ENCODE peak calls at places on chromosome 6, in four cellular contexts. O is A549, M is GM12878, I is HepG2. L is an unnamed sample.

GRCh38 chr6:96522469-96523009 is 933 bp downstream of the UFL1 start:
- DNase-seq in O (no peak), M (no peak), I (peak), L (no peak)

GRCh38 chr6:79676785-79677736 is 45.9 kb downstream of the SH3BGRL2 start:
- DNase-seq in O (no peak), M (no peak), I (no peak), L (no peak)

GRCh38 chr6:4139272-4139671 is 3.9 kb upstream of the ECI2 start:
- DNase-seq in O (no peak), M (no peak), I (no peak), L (no peak)

GRCh38 chr6:17341117-17341805 is 52.1 kb upstream of the CAP2 start:
- DNase-seq in O (no peak), M (no peak), I (no peak), L (no peak)

GRCh38 chr6:36536873-36537547 is 10.3 kb downstream of the STK38 start:
- DNase-seq in O (no peak), M (no peak), I (no peak), L (no peak)

GRCh38 chr6:2108700-2109306 is 136.6 kb downstream of the GMDS start:
- DNase-seq in O (no peak), M (no peak), I (peak), L (no peak)

GRCh38 chr6:2792330-2792729 is 27.1 kb downstream of the WRNIP1 start:
- DNase-seq in O (no peak), M (no peak), I (no peak), L (no peak)

GRCh38 chr6:161319231-161319630 is 45.4 kb upstream of the AGPAT4 start:
- DNase-seq in O (no peak), M (no peak), I (no peak), L (no peak)

GRCh38 chr6:25113436-25113835 is 165.7 kb upstream of the CARMIL1 start:
- DNase-seq in O (no peak), M (no peak), I (no peak), L (no peak)

GRCh38 chr6:108608453-108609275 is 47.9 kb downstream of the FOXO3 start:
- DNase-seq in O (no peak), M (no peak), I (no peak), L (no peak)

GRCh38 chr6:100622907-100623692 is 158.4 kb upstream of the SIM1 start:
- DNase-seq in O (no peak), M (no peak), I (no peak), L (no peak)
- TF ChIP-seq POLR2AphosphoS2 in O (no peak), M (no peak), I (no peak), L (no peak)

GRCh38 chr6:139409026-139409425 is 34.6 kb upstream of the CITED2 start:
- DNase-seq in O (no peak), M (no peak), I (no peak), L (no peak)
- TF ChIP-seq POLR2AphosphoS2 in O (no peak), M (no peak), I (no peak), L (no peak)

DNA sequence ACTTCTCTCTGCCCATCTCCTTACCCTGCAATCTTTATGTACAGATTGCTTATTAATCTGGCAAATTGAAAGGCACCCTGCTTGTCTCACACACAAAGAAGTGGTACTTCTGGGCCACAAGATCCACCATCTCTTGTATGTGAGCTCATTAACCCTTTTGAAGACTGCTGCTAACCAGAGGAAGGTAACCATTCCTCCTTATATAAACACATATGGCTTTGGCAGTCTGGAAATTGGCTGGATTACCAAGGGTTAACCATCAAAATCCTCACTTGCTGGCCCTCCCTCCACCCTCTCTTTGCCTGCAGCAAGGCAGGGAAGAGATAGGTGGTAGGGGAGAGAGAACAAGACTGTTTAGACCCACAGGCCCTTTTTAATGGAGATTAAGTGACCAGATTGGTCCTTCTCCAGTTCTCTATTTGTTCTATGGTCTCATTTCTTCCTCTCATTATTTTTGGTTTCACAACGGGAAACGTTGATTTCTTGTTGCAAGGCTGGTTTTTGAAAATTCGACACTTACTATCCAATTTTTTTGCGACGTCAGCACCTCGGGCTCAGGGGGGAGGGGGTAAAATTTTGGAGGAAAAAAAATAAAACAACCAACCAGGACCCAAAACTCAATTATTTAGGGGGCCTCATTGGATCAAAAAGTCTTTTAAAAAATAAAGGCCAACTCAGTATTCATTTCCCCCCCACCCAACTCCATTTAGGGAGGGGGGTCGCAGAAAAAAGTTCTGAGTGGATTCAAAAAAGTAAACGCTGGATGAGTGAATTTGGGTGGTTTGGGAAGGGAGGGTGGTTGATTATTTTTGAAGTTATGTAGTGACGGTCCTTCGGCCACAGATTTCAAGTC is 859 bp downstream of the PPP1R10 start:
- DNase-seq in O (no peak), M (no peak), I (peak), L (peak)
- TF ChIP-seq POLR2AphosphoS2 in O (no peak), M (peak), I (peak), L (peak)

GRCh38 chr6:7086488-7086887 is 21.3 kb upstream of the RREB1 start:
- DNase-seq in O (no peak), M (peak), I (no peak), L (no peak)
- TF ChIP-seq POLR2AphosphoS2 in O (no peak), M (no peak), I (no peak), L (no peak)

GRCh38 chr6:67458265-67458664 is 1176.8 kb upstream of the ADGRB3 start:
- DNase-seq in O (no peak), M (no peak), I (no peak), L (peak)

DNA sequence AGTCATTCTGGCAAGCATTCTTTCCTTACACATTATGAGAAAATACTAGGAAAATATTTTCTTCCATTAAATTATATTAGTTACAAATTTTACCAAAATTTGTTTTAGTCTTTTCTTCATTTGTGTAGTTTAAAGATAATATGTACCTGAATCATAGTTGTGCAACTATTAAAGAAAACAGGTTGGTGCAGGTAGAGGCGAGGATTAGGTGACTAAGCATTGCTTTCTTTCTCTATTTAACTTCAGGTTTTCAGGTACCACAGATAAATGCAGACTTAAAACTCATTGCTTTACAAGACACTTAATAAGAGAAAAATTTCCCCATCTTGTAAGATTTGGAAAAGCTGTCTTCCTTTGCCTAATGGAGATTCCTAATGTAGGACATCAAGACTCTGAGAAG is 1175.5 kb upstream of the ADGRB3 start:
- DNase-seq in O (no peak), M (no peak), I (no peak), L (no peak)
- TF ChIP-seq POLR2AphosphoS2 in O (no peak), M (no peak), I (no peak), L (no peak)

GRCh38 chr6:159729598-159729997 is 2.3 kb downstream of the WTAP start:
- DNase-seq in O (no peak), M (peak), I (no peak), L (peak)
- TF ChIP-seq POLR2AphosphoS2 in O (no peak), M (no peak), I (no peak), L (no peak)

GRCh38 chr6:63643862-63644261 is 8.3 kb downstream of the PHF3 start:
- DNase-seq in O (no peak), M (no peak), I (no peak), L (no peak)
- TF ChIP-seq POLR2AphosphoS2 in O (no peak), M (no peak), I (no peak), L (no peak)

DNA sequence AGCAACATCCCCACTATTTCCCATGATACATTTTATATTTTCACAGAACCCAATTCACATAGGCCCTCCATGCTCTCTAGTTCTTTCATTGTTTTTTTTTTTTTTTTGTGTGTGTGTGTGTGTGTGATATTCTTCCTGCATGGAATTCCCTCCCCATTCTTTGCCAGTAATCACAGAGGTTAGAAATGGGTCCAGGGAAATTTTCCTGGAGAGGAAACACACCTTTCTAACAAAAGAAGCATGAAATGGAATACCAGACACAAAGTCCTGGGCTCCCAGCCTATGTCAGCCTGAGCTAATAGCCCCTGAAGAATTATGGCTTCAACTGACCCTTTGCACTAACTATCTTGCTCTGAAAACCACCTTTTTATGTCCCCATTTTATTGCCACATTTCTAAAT is 194.2 kb upstream of the NT5E start:
- DNase-seq in O (no peak), M (no peak), I (no peak), L (no peak)
- TF ChIP-seq POLR2AphosphoS2 in O (no peak), M (no peak), I (no peak), L (no peak)

DNA sequence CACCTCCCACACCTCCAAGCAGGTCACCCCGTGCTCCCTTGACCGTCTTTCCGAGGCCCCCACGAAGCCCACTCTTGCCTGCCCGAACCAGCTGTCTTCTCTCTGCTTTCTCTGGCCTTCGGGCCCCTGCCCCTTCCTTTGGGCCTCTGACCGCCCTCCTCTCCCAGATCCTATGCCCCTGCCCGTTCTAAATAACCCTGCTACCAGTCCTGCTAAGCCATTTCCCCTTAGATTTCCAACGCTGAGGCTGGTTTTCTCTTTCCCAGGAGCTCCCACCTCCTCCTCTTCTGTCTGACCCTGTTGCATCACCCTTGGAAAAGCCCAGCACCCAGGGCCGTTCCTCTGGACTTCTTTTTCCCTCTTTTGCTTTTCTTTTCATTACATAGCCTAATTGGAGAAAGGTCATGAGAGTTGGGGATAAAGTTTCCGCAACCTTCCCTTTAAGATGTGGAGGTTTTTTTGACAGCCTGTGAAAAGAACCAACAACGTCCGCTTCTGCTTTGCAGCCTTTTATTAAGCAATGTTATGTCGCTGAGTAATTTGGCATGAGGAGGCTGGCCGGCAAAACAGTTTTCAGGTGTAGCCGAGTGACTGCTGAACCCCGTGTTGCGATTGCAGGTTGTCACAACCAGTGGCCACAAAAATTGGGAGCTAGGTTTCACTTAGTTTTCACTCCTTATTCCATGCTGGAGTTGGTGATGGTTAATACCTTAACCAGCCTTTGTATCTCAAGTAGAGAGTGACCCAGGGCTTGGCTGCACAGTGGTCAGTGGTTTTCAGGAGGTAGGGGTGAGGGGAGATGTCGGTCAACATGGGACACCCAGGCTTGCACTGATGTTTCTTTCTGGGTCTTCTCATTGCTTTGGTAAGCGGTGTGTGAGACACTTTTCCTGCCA is 970 bp downstream of the BLTP3A start:
- DNase-seq in O (peak), M (no peak), I (peak), L (peak)
- TF ChIP-seq POLR2AphosphoS2 in O (no peak), M (no peak), I (no peak), L (no peak)